ENCODE peak calls at places on chromosomes 3 and 15, in seven cellular contexts. B is CD4-positive, CD25-positive, alpha-beta regulatory T cell; M is left ventricle myocardium inferior; T is lung; I is CD8-positive, alpha-beta memory T cell; H is MM.1S; N is DND-41. Q is an unnamed sample.

GRCh38 chr3:50304601-50305000 is 1.2 kb upstream of the HYAL1 start:
- DNase-seq in B (no peak), M (no peak), T (no peak), I (no peak), H (no peak), N (no peak), Q (no peak)

GRCh38 chr3:177057768-177058167 is 139.5 kb downstream of the TBL1XR1 start:
- DNase-seq in B (peak; percentile 48), M (no peak), T (no peak), I (no peak), H (no peak), N (no peak), Q (peak; percentile 35)

GRCh38 chr3:181901626-181902025 is 189.9 kb downstream of the SOX2 start:
- DNase-seq in B (no peak), M (no peak), T (no peak), I (no peak), H (no peak), N (no peak), Q (no peak)

GRCh38 chr3:34793066-34793465 is 846.3 kb upstream of the ARPP21 start:
- DNase-seq in B (no peak), M (no peak), T (no peak), I (no peak), H (no peak), N (no peak), Q (no peak)

GRCh38 chr15:81106560-81106959 is 27.5 kb upstream of the CFAP161 start:
- DNase-seq in B (peak; percentile 26), M (no peak), T (peak; percentile 46), I (peak; percentile 4), H (peak; percentile 74), N (peak; percentile 48), Q (peak; percentile 30)

GRCh38 chr15:32683906-32684584 is 33.8 kb upstream of the GREM1 start:
- DNase-seq in B (no peak), M (no peak), T (no peak), I (no peak), H (no peak), N (no peak), Q (no peak)

GRCh38 chr3:24401090-24401810 is 93.4 kb downstream of the THRB start:
- DNase-seq in B (no peak), M (no peak), T (no peak), I (no peak), H (no peak), N (no peak), Q (no peak)

GRCh38 chr3:12758025-12758830 is 831 bp downstream of the TMEM40 start:
- DNase-seq in B (no peak), M (peak; percentile 34), T (no peak), I (no peak), H (peak; percentile 19), N (no peak), Q (no peak)

GRCh38 chr3:4988815-4989648 is 9.8 kb downstream of the BHLHE40 start:
- DNase-seq in B (no peak), M (peak; percentile 50), T (no peak), I (no peak), H (no peak), N (no peak), Q (no peak)

GRCh38 chr3:176739169-176739568 is 458.1 kb downstream of the TBL1XR1 start:
- DNase-seq in B (no peak), M (no peak), T (no peak), I (no peak), H (no peak), N (no peak), Q (no peak)

GRCh38 chr3:97515076-97515475 is 249.5 kb upstream of the ARL6 start:
- DNase-seq in B (no peak), M (no peak), T (no peak), I (no peak), H (no peak), N (no peak), Q (no peak)

GRCh38 chr3:125641901-125642300 is 46.6 kb upstream of the OSBPL11 start:
- DNase-seq in B (no peak), M (no peak), T (no peak), I (no peak), H (no peak), N (no peak), Q (no peak)

GRCh38 chr3:94305835-94306685 is 243.2 kb downstream of the NSUN3 start:
- DNase-seq in B (no peak), M (no peak), T (no peak), I (no peak), H (no peak), N (no peak), Q (no peak)

GRCh38 chr3:34247401-34247800 is 449.0 kb downstream of the PDCD6IP start:
- DNase-seq in B (no peak), M (no peak), T (no peak), I (no peak), H (no peak), N (no peak), Q (no peak)

GRCh38 chr3:113668015-113668414 is 28.4 kb downstream of the USF3 start:
- DNase-seq in B (no peak), M (no peak), T (no peak), I (no peak), H (no peak), N (peak; percentile 20), Q (no peak)

GRCh38 chr3:138089091-138089490 is 26.3 kb downstream of the DZIP1L start:
- DNase-seq in B (no peak), M (no peak), T (no peak), I (no peak), H (no peak), N (no peak), Q (no peak)

GRCh38 chr15:96347181-96348111 is 16.9 kb downstream of the NR2F2 start:
- DNase-seq in B (no peak), M (peak; percentile 43), T (no peak), I (no peak), H (no peak), N (no peak), Q (no peak)

GRCh38 chr3:45179163-45179562 is 33.0 kb upstream of the CDCP1 start:
- DNase-seq in B (no peak), M (no peak), T (no peak), I (no peak), H (no peak), N (no peak), Q (no peak)

GRCh38 chr3:23540600-23540999 is 265.2 kb upstream of the UBE2E1 start:
- DNase-seq in B (no peak), M (no peak), T (no peak), I (no peak), H (no peak), N (no peak), Q (no peak)

DNA sequence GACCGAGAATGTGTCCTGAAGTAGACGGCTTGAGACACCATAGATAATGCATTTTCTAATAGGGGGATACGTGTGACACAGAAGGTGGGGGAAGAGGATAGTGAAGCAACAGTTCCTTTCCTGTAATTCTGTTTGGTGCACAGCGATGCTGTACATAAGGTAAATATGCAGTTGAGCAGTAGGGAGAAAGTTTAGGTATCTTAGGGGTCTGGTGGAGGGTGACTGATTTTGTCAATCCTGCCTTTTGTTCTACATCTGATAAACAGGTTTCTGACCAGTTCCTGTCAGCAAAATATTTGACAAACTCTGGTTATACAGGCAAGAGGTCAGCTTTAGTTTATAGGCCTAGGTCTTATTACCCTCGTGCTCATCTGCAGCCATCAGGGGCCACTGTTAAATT is 71.3 kb downstream of the TRAK1 start:
- DNase-seq in B (no peak), M (no peak), T (no peak), I (no peak), H (no peak), N (no peak), Q (no peak)
- H3K4me1 ChIP-seq in B (peaks cover 13% of the 10 kb centered on the region), M (peaks cover 88% of the 10 kb centered on the region), T (peaks cover 20% of the 10 kb centered on the region), I (peaks cover 19% of the 10 kb centered on the region), H (peaks cover 13% of the 10 kb centered on the region), N (peaks cover 38% of the 10 kb centered on the region), Q (peaks cover 14% of the 10 kb centered on the region)

GRCh38 chr15:45114076-45114750 is at the start of the genes DUOX2 and DUOXA2:
- DNase-seq in B (no peak), M (no peak), T (no peak), I (no peak), H (peak; percentile 31), N (no peak), Q (no peak)
- H3K27me3 ChIP-seq in B (peaks cover 25% of the 10 kb centered on the region), M (peaks cover 90% of the 10 kb centered on the region), T (peaks cover 13% of the 10 kb centered on the region), I (peaks cover 60% of the 10 kb centered on the region), H (peaks cover 61% of the 10 kb centered on the region), N (no peaks in the 10 kb centered on the region), Q (peaks cover 63% of the 10 kb centered on the region)

DNA sequence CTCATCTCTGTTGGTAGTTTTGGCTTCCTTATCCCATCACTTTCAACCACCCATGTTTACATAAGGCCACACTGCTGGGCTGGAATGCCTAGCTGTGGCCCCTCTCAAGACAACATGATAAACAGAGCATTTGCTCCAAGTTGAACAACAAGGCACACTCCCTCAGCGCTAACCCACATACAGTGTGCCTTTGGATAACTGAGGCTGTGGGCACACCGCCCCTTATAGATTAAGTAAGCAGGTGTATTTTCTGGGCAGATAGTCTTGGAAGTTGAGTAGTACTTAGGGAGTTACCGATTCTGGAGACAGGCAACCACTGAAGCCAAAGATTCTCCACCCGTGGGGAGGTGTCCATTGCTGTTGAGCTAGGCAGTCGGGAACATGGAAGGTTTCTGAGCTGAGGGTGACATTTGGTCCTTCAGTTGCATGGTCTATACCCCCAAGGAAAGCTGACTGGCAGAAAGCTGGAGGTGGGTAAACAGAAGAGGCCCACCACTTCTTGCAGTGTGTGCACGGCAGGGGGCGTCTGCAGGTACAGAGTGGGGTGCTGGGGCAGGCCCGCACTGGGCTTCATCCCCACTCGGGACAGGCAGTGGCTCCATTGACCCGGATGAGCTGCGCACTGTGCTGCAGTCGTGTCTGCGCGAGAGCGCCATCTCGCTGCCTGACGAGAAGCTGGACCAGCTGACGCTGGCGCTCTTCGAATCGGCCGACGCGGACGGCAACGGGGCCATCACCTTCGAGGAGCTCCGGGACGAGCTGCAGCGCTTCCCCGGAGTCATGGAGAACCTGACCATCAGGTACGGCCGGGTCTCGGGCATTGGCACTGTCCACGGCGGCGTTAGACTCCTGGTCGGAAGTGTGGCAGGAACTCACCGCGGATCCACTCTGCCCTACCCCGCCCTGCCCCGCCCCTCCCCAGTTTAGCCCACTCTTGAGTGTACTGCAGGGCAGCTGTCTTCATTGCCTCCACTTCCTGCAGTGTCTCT is 16.8 kb downstream of the NOX5 start:
- DNase-seq in B (peak; percentile 6), M (peak; percentile 24), T (peak; percentile 39), I (no peak), H (no peak), N (no peak), Q (peak; percentile 6)
- H3K4me3 ChIP-seq in B (peak overlapping the region; percentile 18), M (peak overlapping the region; percentile 58), T (no peak overlapping the region), I (no peak overlapping the region), H (no peak overlapping the region), N (no peak overlapping the region), Q (no peak overlapping the region)

GRCh38 chr3:102226463-102226862 is 208.4 kb upstream of the ZPLD1 start:
- DNase-seq in B (no peak), M (no peak), T (no peak), I (no peak), H (no peak), N (no peak), Q (no peak)

GRCh38 chr3:102225407-102226132 is 209.2 kb upstream of the ZPLD1 start:
- DNase-seq in B (peak; percentile 38), M (no peak), T (no peak), I (no peak), H (peak; percentile 64), N (no peak), Q (peak; percentile 36)

GRCh38 chr3:102224171-102224570 is 210.6 kb upstream of the ZPLD1 start:
- DNase-seq in B (no peak), M (no peak), T (no peak), I (no peak), H (peak; percentile 26), N (no peak), Q (no peak)

DNA sequence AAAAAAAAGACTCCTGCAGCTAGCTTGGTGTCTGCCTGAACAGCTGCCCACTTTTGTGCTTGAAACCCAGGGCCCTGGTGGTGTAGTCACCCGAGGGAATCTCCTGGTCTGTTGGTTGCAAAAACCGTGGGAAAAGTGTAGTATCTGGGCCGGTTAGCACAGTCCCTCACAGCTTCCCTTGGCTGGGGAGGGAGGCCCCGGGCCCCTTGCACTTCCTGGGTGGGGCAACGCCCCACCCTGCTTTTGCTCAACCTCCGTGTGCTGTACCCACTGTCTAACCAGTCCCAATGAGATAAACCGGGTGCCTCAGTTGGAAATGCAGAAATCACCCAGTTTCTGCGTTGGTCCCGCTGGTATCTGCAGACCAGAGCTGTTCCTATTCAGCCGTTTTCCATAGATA is 211.7 kb upstream of the ZPLD1 start:
- DNase-seq in B (peak; percentile 15), M (no peak), T (no peak), I (no peak), H (no peak), N (no peak), Q (no peak)
- H3K4me1 ChIP-seq in B (peaks cover 20% of the 10 kb centered on the region), M (peaks cover 6% of the 10 kb centered on the region), T (no peaks in the 10 kb centered on the region), I (peaks cover 23% of the 10 kb centered on the region), H (no peaks in the 10 kb centered on the region), N (no peaks in the 10 kb centered on the region), Q (peaks cover 22% of the 10 kb centered on the region)